ENCODE peak calls at places on chromosomes 7 and 10, in eight cellular contexts. H is PC-9, T is WERI-Rb-1, P is cardiac muscle cell, B is upper lobe of right lung, C is H1, Q is pancreas, G is left ventricle myocardium inferior. W is an unnamed sample.

GRCh38 chr7:28533731-28534531 is 121.6 kb downstream of the CREB5 start:
- DNase-seq in H (no peak), T (no peak), P (no peak), B (no peak), C (no peak), Q (no peak), G (peak; percentile 54), W (peak; percentile 75)

GRCh38 chr7:135645296-135645904 is 16.9 kb upstream of the STMP1 start:
- DNase-seq in H (no peak), T (no peak), P (peak; percentile 63), B (no peak), C (no peak), Q (no peak), G (no peak), W (no peak)

GRCh38 chr7:135320277-135320676 is 86.6 kb downstream of the STRA8 start:
- DNase-seq in H (peak; percentile 71), T (no peak), P (peak; percentile 49), B (peak; percentile 81), C (no peak), Q (peak; percentile 69), G (peak; percentile 81), W (no peak)

GRCh38 chr10:21285742-21286311 is 239.7 kb downstream of the SKIDA1 start:
- DNase-seq in H (no peak), T (no peak), P (no peak), B (no peak), C (no peak), Q (no peak), G (no peak), W (no peak)

GRCh38 chr10:129389194-129389593 is 77.8 kb upstream of the MGMT start:
- DNase-seq in H (no peak), T (no peak), P (no peak), B (peak; percentile 29), C (no peak), Q (no peak), G (no peak), W (no peak)

GRCh38 chr7:22464299-22464698 is 35.7 kb downstream of the STEAP1B start:
- DNase-seq in H (no peak), T (no peak), P (no peak), B (no peak), C (no peak), Q (no peak), G (no peak), W (no peak)

GRCh38 chr7:129577881-129578462 is 33.5 kb upstream of the NRF1 start:
- DNase-seq in H (no peak), T (no peak), P (no peak), B (no peak), C (no peak), Q (no peak), G (no peak), W (no peak)

GRCh38 chr10:11018426-11018818 is 750 bp downstream of the CELF2 start:
- DNase-seq in H (no peak), T (peak; percentile 8), P (peak; percentile 52), B (peak; percentile 71), C (no peak), Q (no peak), G (peak; percentile 45), W (no peak)

GRCh38 chr10:132005147-132005546 is 23.4 kb upstream of the BNIP3 start:
- DNase-seq in H (no peak), T (no peak), P (no peak), B (no peak), C (no peak), Q (no peak), G (no peak), W (no peak)

GRCh38 chr10:125249948-125250347 is 89.6 kb upstream of the CTBP2 start:
- DNase-seq in H (no peak), T (no peak), P (no peak), B (no peak), C (no peak), Q (no peak), G (no peak), W (no peak)

GRCh38 chr10:58796834-58797233 is 284.2 kb downstream of the BICC1 start:
- DNase-seq in H (no peak), T (no peak), P (no peak), B (no peak), C (no peak), Q (no peak), G (no peak), W (no peak)
- H3K27ac ChIP-seq in H (no peak overlapping the region), T (no peak overlapping the region), P (no peak overlapping the region), B (no peak overlapping the region), C (no peak overlapping the region), Q (no peak overlapping the region), G (no peak overlapping the region), W (no peak overlapping the region)

GRCh38 chr10:73261362-73261995 is 9.0 kb upstream of the MRPS16 start:
- DNase-seq in H (no peak), T (no peak), P (no peak), B (no peak), C (no peak), Q (no peak), G (no peak), W (no peak)

GRCh38 chr10:73263948-73264347 is 11.5 kb upstream of the MRPS16 start:
- DNase-seq in H (no peak), T (no peak), P (no peak), B (no peak), C (no peak), Q (no peak), G (no peak), W (no peak)

GRCh38 chr10:73262105-73262730 is 9.8 kb upstream of the MRPS16 start:
- DNase-seq in H (peak; percentile 61), T (no peak), P (no peak), B (no peak), C (no peak), Q (no peak), G (no peak), W (no peak)

GRCh38 chr10:73262880-73263279 is 10.4 kb upstream of the MRPS16 start:
- DNase-seq in H (no peak), T (no peak), P (no peak), B (no peak), C (no peak), Q (no peak), G (no peak), W (no peak)

GRCh38 chr10:73264423-73264822 is 12.0 kb upstream of the MRPS16 start:
- DNase-seq in H (no peak), T (no peak), P (no peak), B (no peak), C (no peak), Q (no peak), G (no peak), W (no peak)
- H3K27ac ChIP-seq in H (no peak overlapping the region), T (no peak overlapping the region), P (no peak overlapping the region), B (no peak overlapping the region), C (no peak overlapping the region), Q (no peak overlapping the region), G (no peak overlapping the region), W (no peak overlapping the region)

GRCh38 chr10:5550250-5550545 is 25.4 kb downstream of the CALML3 start:
- DNase-seq in H (no peak), T (no peak), P (no peak), B (no peak), C (no peak), Q (no peak), G (peak; percentile 5), W (no peak)

GRCh38 chr10:5552376-5553321 is 27.9 kb downstream of the CALML3 start:
- DNase-seq in H (no peak), T (no peak), P (no peak), B (peak; percentile 55), C (no peak), Q (no peak), G (peak; percentile 9), W (no peak)

GRCh38 chr10:5551531-5552375 is 27.0 kb downstream of the CALML3 start:
- DNase-seq in H (peak; percentile 92), T (no peak), P (no peak), B (peak; percentile 66), C (no peak), Q (no peak), G (peak; percentile 3), W (no peak)

GRCh38 chr10:5549462-5550249 is 24.9 kb downstream of the CALML3 start:
- DNase-seq in H (no peak), T (no peak), P (no peak), B (peak; percentile 30), C (no peak), Q (no peak), G (peak; percentile 3), W (no peak)

GRCh38 chr10:5550621-5551530 is 26.1 kb downstream of the CALML3 start:
- DNase-seq in H (peak; percentile 85), T (no peak), P (no peak), B (peak; percentile 54), C (no peak), Q (no peak), G (peak; percentile 11), W (no peak)
- H3K27ac ChIP-seq in H (peak overlapping the region; percentile 100), T (no peak overlapping the region), P (no peak overlapping the region), B (no peak overlapping the region), C (no peak overlapping the region), Q (no peak overlapping the region), G (no peak overlapping the region), W (no peak overlapping the region)

GRCh38 chr7:37028909-37029440 is 304.7 kb upstream of the AOAH start:
- DNase-seq in H (no peak), T (no peak), P (no peak), B (no peak), C (no peak), Q (no peak), G (no peak), W (no peak)

GRCh38 chr7:37033141-37033540 is 308.8 kb upstream of the AOAH start:
- DNase-seq in H (no peak), T (no peak), P (no peak), B (no peak), C (no peak), Q (no peak), G (no peak), W (no peak)

GRCh38 chr7:37031571-37032257 is 307.4 kb upstream of the AOAH start:
- DNase-seq in H (peak; percentile 82), T (no peak), P (no peak), B (peak; percentile 64), C (no peak), Q (peak; percentile 82), G (peak; percentile 36), W (peak; percentile 86)

GRCh38 chr7:37035631-37036030 is 311.3 kb upstream of the AOAH start:
- DNase-seq in H (no peak), T (no peak), P (no peak), B (no peak), C (no peak), Q (no peak), G (no peak), W (no peak)

GRCh38 chr7:37032258-37032601 is 307.9 kb upstream of the AOAH start:
- DNase-seq in H (no peak), T (no peak), P (no peak), B (no peak), C (no peak), Q (no peak), G (no peak), W (no peak)
- H3K27ac ChIP-seq in H (peak overlapping the region; percentile 56), T (no peak overlapping the region), P (peak overlapping the region; percentile 59), B (peak overlapping the region; percentile 55), C (no peak overlapping the region), Q (peak overlapping the region; percentile 76), G (peak overlapping the region; percentile 75), W (peak overlapping the region; percentile 85)

DNA sequence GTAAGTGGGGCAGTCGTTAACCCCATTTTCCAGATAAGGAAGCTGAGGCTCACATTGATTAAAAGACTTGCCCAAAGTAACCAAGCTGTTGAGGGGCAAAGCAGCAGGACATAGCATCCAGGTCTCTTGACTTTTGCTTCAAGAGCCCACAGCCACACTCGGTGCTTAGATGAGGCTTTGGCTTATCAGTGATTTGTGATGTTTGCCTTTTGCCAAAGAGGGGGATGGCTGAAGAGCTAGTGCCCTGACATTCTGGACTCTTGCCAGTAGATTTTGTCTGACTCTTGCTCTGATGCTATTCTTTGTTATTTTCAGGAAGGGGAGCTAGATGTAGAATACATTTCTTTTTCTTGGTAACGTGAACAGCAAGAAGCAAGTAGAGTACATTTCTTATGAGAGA is 180.2 kb upstream of the BMPER start:
- DNase-seq in H (no peak), T (no peak), P (peak; percentile 39), B (no peak), C (no peak), Q (no peak), G (no peak), W (no peak)
- H3K27ac ChIP-seq in H (no peak overlapping the region), T (no peak overlapping the region), P (peak overlapping the region; percentile 11), B (no peak overlapping the region), C (no peak overlapping the region), Q (no peak overlapping the region), G (peak overlapping the region; percentile 21), W (no peak overlapping the region)